ENCODE peak calls at places on chromosomes 7 and 10, in six cellular contexts. One of them, this sample, is unnamed.
A peak's percentile ranks its signal among the peaks of the same experiment; 100 is the strongest.

GRCh38 chr10:66782776-66783175 is 143.1 kb upstream of the LRRTM3 start:
- DNase-seq in cerebellar cortex: no peak
- DNase-seq in GM06990: no peak
- DNase-seq in ACHN: peak; percentile 20
- DNase-seq in LoVo: no peak
- DNase-seq in NCI-H1694 treated with DMSO at 0.1 percent for 48 hours: no peak
- DNase-seq in this sample: no peak

GRCh38 chr10:70354566-70355233 is 27.7 kb downstream of the LRRC20 start:
- DNase-seq in LoVo: no peak
- DNase-seq in GM06990: peak; percentile 37
- DNase-seq in ACHN: no peak
- DNase-seq in cerebellar cortex: no peak
- DNase-seq in NCI-H1694 treated with DMSO at 0.1 percent for 48 hours: no peak
- DNase-seq in this sample: no peak

GRCh38 chr10:70647086-70647485 is 25.2 kb upstream of the ADAMTS14 start:
- DNase-seq in cerebellar cortex: no peak
- DNase-seq in ACHN: no peak
- DNase-seq in LoVo: no peak
- DNase-seq in NCI-H1694 treated with DMSO at 0.1 percent for 48 hours: no peak
- DNase-seq in GM06990: no peak
- DNase-seq in this sample: no peak

GRCh38 chr7:64618785-64619456 is 47.0 kb upstream of the ZNF107 start:
- DNase-seq in ACHN: peak; percentile 74
- DNase-seq in GM06990: peak; percentile 5
- DNase-seq in NCI-H1694 treated with DMSO at 0.1 percent for 48 hours: peak; percentile 30
- DNase-seq in LoVo: peak; percentile 67
- DNase-seq in cerebellar cortex: peak; percentile 43
- DNase-seq in this sample: no peak

GRCh38 chr7:103795112-103795511 is 194.3 kb downstream of the RELN start:
- DNase-seq in LoVo: no peak
- DNase-seq in NCI-H1694 treated with DMSO at 0.1 percent for 48 hours: no peak
- DNase-seq in ACHN: no peak
- DNase-seq in GM06990: no peak
- DNase-seq in cerebellar cortex: no peak
- DNase-seq in this sample: no peak

GRCh38 chr10:116053910-116054309 is 219.1 kb downstream of the GFRA1 start:
- DNase-seq in GM06990: no peak
- DNase-seq in cerebellar cortex: no peak
- DNase-seq in NCI-H1694 treated with DMSO at 0.1 percent for 48 hours: no peak
- DNase-seq in ACHN: no peak
- DNase-seq in LoVo: no peak
- DNase-seq in this sample: no peak

GRCh38 chr10:124285587-124286527 is 132.9 kb downstream of the OAT start:
- DNase-seq in LoVo: no peak
- DNase-seq in ACHN: no peak
- DNase-seq in GM06990: peak; percentile 28
- DNase-seq in cerebellar cortex: no peak
- DNase-seq in NCI-H1694 treated with DMSO at 0.1 percent for 48 hours: no peak
- DNase-seq in this sample: peak; percentile 30

GRCh38 chr10:21399392-21400015 is 126.0 kb downstream of the SKIDA1 start:
- DNase-seq in cerebellar cortex: no peak
- DNase-seq in LoVo: no peak
- DNase-seq in NCI-H1694 treated with DMSO at 0.1 percent for 48 hours: no peak
- DNase-seq in GM06990: no peak
- DNase-seq in ACHN: no peak
- DNase-seq in this sample: no peak

GRCh38 chr7:142000244-142000643 is 4.6 kb downstream of the MGAM start:
- DNase-seq in cerebellar cortex: no peak
- DNase-seq in NCI-H1694 treated with DMSO at 0.1 percent for 48 hours: no peak
- DNase-seq in ACHN: no peak
- DNase-seq in LoVo: no peak
- DNase-seq in GM06990: no peak
- DNase-seq in this sample: no peak

GRCh38 chr7:80078159-80078731 is 56.4 kb upstream of the GNAI1 start:
- DNase-seq in LoVo: peak; percentile 23
- DNase-seq in cerebellar cortex: no peak
- DNase-seq in NCI-H1694 treated with DMSO at 0.1 percent for 48 hours: no peak
- DNase-seq in ACHN: peak; percentile 43
- DNase-seq in GM06990: no peak
- DNase-seq in this sample: no peak

GRCh38 chr10:18109471-18109870 is 30.8 kb upstream of the CACNB2 start:
- DNase-seq in LoVo: no peak
- DNase-seq in cerebellar cortex: peak; percentile 94
- DNase-seq in NCI-H1694 treated with DMSO at 0.1 percent for 48 hours: no peak
- DNase-seq in GM06990: no peak
- DNase-seq in ACHN: no peak
- DNase-seq in this sample: no peak

GRCh38 chr7:2016021-2016631 is 216.6 kb downstream of the MAD1L1 start:
- DNase-seq in GM06990: no peak
- DNase-seq in cerebellar cortex: no peak
- DNase-seq in LoVo: no peak
- DNase-seq in NCI-H1694 treated with DMSO at 0.1 percent for 48 hours: no peak
- DNase-seq in ACHN: no peak
- DNase-seq in this sample: no peak

GRCh38 chr10:110547139-110547761 is 20.2 kb upstream of the SMC3 start:
- DNase-seq in GM06990: no peak
- DNase-seq in LoVo: peak; percentile 86
- DNase-seq in ACHN: peak; percentile 76
- DNase-seq in cerebellar cortex: peak; percentile 89
- DNase-seq in NCI-H1694 treated with DMSO at 0.1 percent for 48 hours: peak; percentile 74
- DNase-seq in this sample: no peak

GRCh38 chr7:95843286-95843685 is 70.9 kb downstream of the DYNC1I1 start:
- DNase-seq in cerebellar cortex: no peak
- DNase-seq in ACHN: peak; percentile 25
- DNase-seq in GM06990: no peak
- DNase-seq in NCI-H1694 treated with DMSO at 0.1 percent for 48 hours: no peak
- DNase-seq in LoVo: no peak
- DNase-seq in this sample: no peak

GRCh38 chr10:125157473-125157865 is 2.9 kb downstream of the CTBP2 start:
- DNase-seq in cerebellar cortex: no peak
- DNase-seq in GM06990: no peak
- DNase-seq in LoVo: no peak
- DNase-seq in ACHN: no peak
- DNase-seq in NCI-H1694 treated with DMSO at 0.1 percent for 48 hours: no peak
- DNase-seq in this sample: no peak

GRCh38 chr7:151831606-151832005 is 45.3 kb downstream of the PRKAG2 start:
- DNase-seq in cerebellar cortex: no peak
- DNase-seq in ACHN: no peak
- DNase-seq in LoVo: no peak
- DNase-seq in NCI-H1694 treated with DMSO at 0.1 percent for 48 hours: no peak
- DNase-seq in GM06990: no peak
- DNase-seq in this sample: no peak

GRCh38 chr7:3995187-3995586 is 686.9 kb upstream of the FOXK1 start:
- DNase-seq in LoVo: no peak
- DNase-seq in ACHN: peak; percentile 16
- DNase-seq in cerebellar cortex: no peak
- DNase-seq in GM06990: no peak
- DNase-seq in NCI-H1694 treated with DMSO at 0.1 percent for 48 hours: no peak
- DNase-seq in this sample: no peak

GRCh38 chr10:102775973-102776669 is 32.4 kb downstream of the WBP1L start:
- DNase-seq in NCI-H1694 treated with DMSO at 0.1 percent for 48 hours: no peak
- DNase-seq in LoVo: no peak
- DNase-seq in cerebellar cortex: no peak
- DNase-seq in ACHN: no peak
- DNase-seq in GM06990: no peak
- DNase-seq in this sample: no peak

GRCh38 chr10:33524966-33525365 is 190.5 kb upstream of the NRP1 start:
- DNase-seq in NCI-H1694 treated with DMSO at 0.1 percent for 48 hours: no peak
- DNase-seq in LoVo: no peak
- DNase-seq in ACHN: no peak
- DNase-seq in cerebellar cortex: no peak
- DNase-seq in GM06990: no peak
- DNase-seq in this sample: no peak

GRCh38 chr10:69496352-69497234 is 45.3 kb downstream of the TSPAN15 start:
- DNase-seq in GM06990: no peak
- DNase-seq in cerebellar cortex: peak; percentile 44
- DNase-seq in ACHN: no peak
- DNase-seq in NCI-H1694 treated with DMSO at 0.1 percent for 48 hours: no peak
- DNase-seq in LoVo: no peak
- DNase-seq in this sample: no peak